ENCODE peak calls at places on chromosomes 7 and 10, in eight cellular contexts. One of them, this sample, is unnamed. For H3K4me1, the result is how much of the 10 kb centered on the place peaks cover.

GRCh38 chr10:97764519-97764931 is 7.3 kb downstream of the SFRP5 start:
- DNase-seq in CD8-positive, alpha-beta memory T cell: no peak
- DNase-seq in CD8-positive, alpha-beta T cell: no peak
- DNase-seq in upper lobe of left lung: no peak
- DNase-seq in uterus: no peak
- DNase-seq in effector memory CD4-positive, alpha-beta T cell: no peak
- DNase-seq in fibroblast of lung: no peak
- DNase-seq in stomach: no peak
- DNase-seq in this sample: no peak

GRCh38 chr10:73862011-73862410 is 12.3 kb downstream of the CAMK2G start:
- DNase-seq in CD8-positive, alpha-beta memory T cell: no peak
- DNase-seq in CD8-positive, alpha-beta T cell: no peak
- DNase-seq in upper lobe of left lung: no peak
- DNase-seq in uterus: no peak
- DNase-seq in effector memory CD4-positive, alpha-beta T cell: no peak
- DNase-seq in fibroblast of lung: no peak
- DNase-seq in stomach: no peak
- DNase-seq in this sample: no peak

GRCh38 chr10:85528318-85528652 is 838.3 kb downstream of the GRID1 start:
- DNase-seq in CD8-positive, alpha-beta memory T cell: no peak
- DNase-seq in CD8-positive, alpha-beta T cell: no peak
- DNase-seq in upper lobe of left lung: no peak
- DNase-seq in uterus: no peak
- DNase-seq in effector memory CD4-positive, alpha-beta T cell: no peak
- DNase-seq in fibroblast of lung: no peak
- DNase-seq in stomach: no peak
- DNase-seq in this sample: no peak

GRCh38 chr10:116444527-116445142 is 17.0 kb downstream of the PNLIPRP3 start:
- DNase-seq in CD8-positive, alpha-beta memory T cell: no peak
- DNase-seq in CD8-positive, alpha-beta T cell: no peak
- DNase-seq in upper lobe of left lung: no peak
- DNase-seq in uterus: no peak
- DNase-seq in effector memory CD4-positive, alpha-beta T cell: no peak
- DNase-seq in fibroblast of lung: peak
- DNase-seq in stomach: no peak
- DNase-seq in this sample: peak

GRCh38 chr10:130160775-130161174 is 24.6 kb downstream of the GLRX3 start:
- DNase-seq in CD8-positive, alpha-beta memory T cell: no peak
- DNase-seq in CD8-positive, alpha-beta T cell: no peak
- DNase-seq in upper lobe of left lung: no peak
- DNase-seq in uterus: no peak
- DNase-seq in effector memory CD4-positive, alpha-beta T cell: no peak
- DNase-seq in fibroblast of lung: peak
- DNase-seq in stomach: no peak
- DNase-seq in this sample: peak

GRCh38 chr10:119301397-119301796 is 94.0 kb downstream of the GRK5 start:
- DNase-seq in CD8-positive, alpha-beta memory T cell: peak
- DNase-seq in CD8-positive, alpha-beta T cell: peak
- DNase-seq in upper lobe of left lung: peak
- DNase-seq in uterus: peak
- DNase-seq in effector memory CD4-positive, alpha-beta T cell: peak
- DNase-seq in fibroblast of lung: peak
- DNase-seq in stomach: no peak
- DNase-seq in this sample: peak

GRCh38 chr10:114631678-114632417 is 26.2 kb downstream of the ABLIM1 start:
- DNase-seq in CD8-positive, alpha-beta memory T cell: peak
- DNase-seq in CD8-positive, alpha-beta T cell: peak
- DNase-seq in upper lobe of left lung: no peak
- DNase-seq in uterus: no peak
- DNase-seq in effector memory CD4-positive, alpha-beta T cell: no peak
- DNase-seq in fibroblast of lung: peak
- DNase-seq in stomach: no peak
- DNase-seq in this sample: no peak

GRCh38 chr7:2812831-2813230 is 31.3 kb downstream of the GNA12 start:
- DNase-seq in CD8-positive, alpha-beta memory T cell: no peak
- DNase-seq in CD8-positive, alpha-beta T cell: no peak
- DNase-seq in upper lobe of left lung: no peak
- DNase-seq in uterus: no peak
- DNase-seq in effector memory CD4-positive, alpha-beta T cell: no peak
- DNase-seq in fibroblast of lung: no peak
- DNase-seq in stomach: no peak
- DNase-seq in this sample: no peak

GRCh38 chr10:51502124-51502523 is 197.3 kb downstream of the CSTF2T start:
- DNase-seq in CD8-positive, alpha-beta memory T cell: no peak
- DNase-seq in CD8-positive, alpha-beta T cell: no peak
- DNase-seq in upper lobe of left lung: no peak
- DNase-seq in uterus: no peak
- DNase-seq in effector memory CD4-positive, alpha-beta T cell: no peak
- DNase-seq in fibroblast of lung: no peak
- DNase-seq in stomach: no peak
- DNase-seq in this sample: no peak

GRCh38 chr10:130869179-130869841 is 442.2 kb downstream of the TCERG1L start:
- DNase-seq in CD8-positive, alpha-beta memory T cell: no peak
- DNase-seq in CD8-positive, alpha-beta T cell: no peak
- DNase-seq in upper lobe of left lung: no peak
- DNase-seq in uterus: no peak
- DNase-seq in effector memory CD4-positive, alpha-beta T cell: no peak
- DNase-seq in fibroblast of lung: no peak
- DNase-seq in stomach: no peak
- DNase-seq in this sample: no peak

GRCh38 chr7:101718747-101719260 is 89.7 kb upstream of the MYL10 start:
- DNase-seq in CD8-positive, alpha-beta memory T cell: no peak
- DNase-seq in CD8-positive, alpha-beta T cell: no peak
- DNase-seq in upper lobe of left lung: no peak
- DNase-seq in uterus: no peak
- DNase-seq in effector memory CD4-positive, alpha-beta T cell: no peak
- DNase-seq in fibroblast of lung: no peak
- DNase-seq in stomach: no peak
- DNase-seq in this sample: no peak

DNA sequence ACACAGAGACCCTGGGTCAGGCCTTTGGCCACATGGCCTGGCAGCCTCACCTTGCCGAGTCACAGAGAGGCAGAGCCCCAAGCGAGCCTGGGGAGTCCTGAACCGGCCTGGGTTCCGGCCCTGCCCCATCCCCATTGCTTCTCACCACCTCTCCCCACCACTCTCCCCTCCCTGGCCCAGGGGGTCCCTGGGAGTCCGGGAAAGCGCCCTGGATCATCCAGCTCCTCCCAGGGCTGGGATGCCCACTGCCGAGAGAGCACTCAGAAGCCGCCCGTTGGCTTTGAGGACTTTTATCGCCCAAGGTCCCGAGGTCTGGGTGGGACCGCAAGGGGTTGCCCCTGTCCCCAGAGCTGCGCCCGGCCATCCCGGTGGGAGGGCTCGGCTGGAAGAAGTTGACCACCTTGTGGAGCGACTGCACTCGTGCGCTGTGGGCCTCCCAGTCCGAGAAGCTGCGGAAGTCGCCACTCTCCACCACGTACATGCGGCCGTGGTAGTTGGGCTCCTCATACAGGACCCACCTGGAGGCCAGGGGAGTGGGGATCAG is 8.1 kb downstream of the CRYGN start:
- DNase-seq in CD8-positive, alpha-beta memory T cell: no peak
- DNase-seq in CD8-positive, alpha-beta T cell: no peak
- DNase-seq in upper lobe of left lung: no peak
- DNase-seq in uterus: no peak
- DNase-seq in effector memory CD4-positive, alpha-beta T cell: no peak
- DNase-seq in fibroblast of lung: no peak
- DNase-seq in stomach: no peak
- DNase-seq in this sample: no peak
- H3K4me1 ChIP-seq in CD8-positive, alpha-beta memory T cell: half or more
- H3K4me1 ChIP-seq in CD8-positive, alpha-beta T cell: half or more
- H3K4me1 ChIP-seq in upper lobe of left lung: under half
- H3K4me1 ChIP-seq in uterus: under half
- H3K4me1 ChIP-seq in effector memory CD4-positive, alpha-beta T cell: half or more
- H3K4me1 ChIP-seq in fibroblast of lung: under half
- H3K4me1 ChIP-seq in stomach: under half
- H3K4me1 ChIP-seq in this sample: under half

DNA sequence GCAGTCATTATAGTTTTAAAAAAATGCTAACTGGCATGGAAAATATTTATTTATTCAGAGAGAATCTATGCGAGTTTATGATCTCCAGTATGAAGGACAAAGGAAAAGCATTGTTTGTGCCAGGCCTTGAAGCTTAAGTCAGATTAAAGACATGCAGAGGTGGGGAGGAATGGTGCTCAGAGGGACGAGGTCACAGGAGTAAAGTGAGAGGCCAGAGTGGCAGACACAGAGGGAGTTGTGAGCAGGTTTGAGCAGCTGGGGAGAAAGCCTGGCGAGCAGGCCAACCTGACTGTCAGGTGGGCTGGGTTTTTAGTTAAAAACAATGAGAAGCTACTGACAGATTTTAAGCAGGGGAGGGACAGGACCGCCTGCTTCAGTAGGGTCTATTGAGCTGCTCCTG is 6.8 kb upstream of the CCNY start:
- DNase-seq in CD8-positive, alpha-beta memory T cell: no peak
- DNase-seq in CD8-positive, alpha-beta T cell: no peak
- DNase-seq in upper lobe of left lung: no peak
- DNase-seq in uterus: no peak
- DNase-seq in effector memory CD4-positive, alpha-beta T cell: no peak
- DNase-seq in fibroblast of lung: no peak
- DNase-seq in stomach: no peak
- DNase-seq in this sample: no peak
- H3K4me3 ChIP-seq in CD8-positive, alpha-beta memory T cell: no peak
- H3K4me3 ChIP-seq in CD8-positive, alpha-beta T cell: no peak
- H3K4me3 ChIP-seq in upper lobe of left lung: no peak
- H3K4me3 ChIP-seq in uterus: no peak
- H3K4me3 ChIP-seq in effector memory CD4-positive, alpha-beta T cell: no peak
- H3K4me3 ChIP-seq in fibroblast of lung: no peak
- H3K4me3 ChIP-seq in stomach: no peak
- H3K4me3 ChIP-seq in this sample: no peak

GRCh38 chr10:113628607-113629153 is 35.2 kb downstream of the NRAP start:
- DNase-seq in CD8-positive, alpha-beta memory T cell: no peak
- DNase-seq in CD8-positive, alpha-beta T cell: no peak
- DNase-seq in upper lobe of left lung: no peak
- DNase-seq in uterus: no peak
- DNase-seq in effector memory CD4-positive, alpha-beta T cell: no peak
- DNase-seq in fibroblast of lung: no peak
- DNase-seq in stomach: no peak
- DNase-seq in this sample: no peak

GRCh38 chr10:113627836-113628235 is 36.0 kb downstream of the NRAP start:
- DNase-seq in CD8-positive, alpha-beta memory T cell: no peak
- DNase-seq in CD8-positive, alpha-beta T cell: no peak
- DNase-seq in upper lobe of left lung: no peak
- DNase-seq in uterus: no peak
- DNase-seq in effector memory CD4-positive, alpha-beta T cell: no peak
- DNase-seq in fibroblast of lung: no peak
- DNase-seq in stomach: no peak
- DNase-seq in this sample: no peak

GRCh38 chr10:113621799-113622198 is 42.0 kb downstream of the NRAP start:
- DNase-seq in CD8-positive, alpha-beta memory T cell: no peak
- DNase-seq in CD8-positive, alpha-beta T cell: no peak
- DNase-seq in upper lobe of left lung: no peak
- DNase-seq in uterus: no peak
- DNase-seq in effector memory CD4-positive, alpha-beta T cell: no peak
- DNase-seq in fibroblast of lung: no peak
- DNase-seq in stomach: no peak
- DNase-seq in this sample: no peak

GRCh38 chr10:113626809-113627370 is 37.0 kb downstream of the NRAP start:
- DNase-seq in CD8-positive, alpha-beta memory T cell: no peak
- DNase-seq in CD8-positive, alpha-beta T cell: no peak
- DNase-seq in upper lobe of left lung: no peak
- DNase-seq in uterus: no peak
- DNase-seq in effector memory CD4-positive, alpha-beta T cell: no peak
- DNase-seq in fibroblast of lung: peak
- DNase-seq in stomach: no peak
- DNase-seq in this sample: no peak

DNA sequence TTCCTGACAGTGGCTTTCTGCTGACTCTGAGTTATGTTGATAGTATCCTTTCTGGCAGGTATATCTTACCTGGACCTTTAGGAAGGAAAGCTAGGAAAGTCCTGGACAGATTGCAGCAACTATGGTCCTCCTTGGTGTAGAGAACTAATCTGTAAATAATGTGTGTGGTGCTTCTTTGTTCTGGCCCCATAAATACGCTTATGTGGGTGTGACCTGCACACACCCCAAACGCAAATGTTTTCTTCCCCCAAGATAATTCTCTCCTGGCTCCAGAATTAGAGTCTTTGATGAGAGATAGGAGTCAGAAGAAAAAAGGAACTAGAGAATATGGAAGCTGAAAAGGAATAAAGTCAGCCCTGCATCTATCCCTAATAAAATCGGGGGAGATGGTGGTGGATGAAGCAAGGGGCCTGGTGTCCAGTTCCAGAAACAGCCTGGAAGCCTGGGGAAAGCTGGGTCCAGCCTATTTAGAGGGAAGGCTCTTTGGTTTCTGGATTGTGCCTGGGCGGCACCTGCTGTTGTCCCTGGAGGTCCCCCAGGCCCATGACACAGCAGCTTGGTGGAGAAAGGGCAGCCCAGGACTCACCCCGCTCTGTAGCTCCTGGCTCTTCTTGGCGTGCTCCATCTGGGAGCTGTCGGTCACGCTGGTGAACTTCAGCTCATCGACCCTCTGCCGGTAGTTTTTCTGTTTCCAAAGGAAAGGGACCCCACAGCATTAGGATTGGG is 38.2 kb downstream of the NRAP start:
- DNase-seq in CD8-positive, alpha-beta memory T cell: no peak
- DNase-seq in CD8-positive, alpha-beta T cell: no peak
- DNase-seq in upper lobe of left lung: no peak
- DNase-seq in uterus: no peak
- DNase-seq in effector memory CD4-positive, alpha-beta T cell: no peak
- DNase-seq in fibroblast of lung: no peak
- DNase-seq in stomach: no peak
- DNase-seq in this sample: no peak
- H3K4me1 ChIP-seq in CD8-positive, alpha-beta memory T cell: under half
- H3K4me1 ChIP-seq in CD8-positive, alpha-beta T cell: under half
- H3K4me1 ChIP-seq in upper lobe of left lung: under half
- H3K4me1 ChIP-seq in uterus: under half
- H3K4me1 ChIP-seq in effector memory CD4-positive, alpha-beta T cell: under half
- H3K4me1 ChIP-seq in fibroblast of lung: under half
- H3K4me1 ChIP-seq in stomach: under half
- H3K4me1 ChIP-seq in this sample: under half

DNA sequence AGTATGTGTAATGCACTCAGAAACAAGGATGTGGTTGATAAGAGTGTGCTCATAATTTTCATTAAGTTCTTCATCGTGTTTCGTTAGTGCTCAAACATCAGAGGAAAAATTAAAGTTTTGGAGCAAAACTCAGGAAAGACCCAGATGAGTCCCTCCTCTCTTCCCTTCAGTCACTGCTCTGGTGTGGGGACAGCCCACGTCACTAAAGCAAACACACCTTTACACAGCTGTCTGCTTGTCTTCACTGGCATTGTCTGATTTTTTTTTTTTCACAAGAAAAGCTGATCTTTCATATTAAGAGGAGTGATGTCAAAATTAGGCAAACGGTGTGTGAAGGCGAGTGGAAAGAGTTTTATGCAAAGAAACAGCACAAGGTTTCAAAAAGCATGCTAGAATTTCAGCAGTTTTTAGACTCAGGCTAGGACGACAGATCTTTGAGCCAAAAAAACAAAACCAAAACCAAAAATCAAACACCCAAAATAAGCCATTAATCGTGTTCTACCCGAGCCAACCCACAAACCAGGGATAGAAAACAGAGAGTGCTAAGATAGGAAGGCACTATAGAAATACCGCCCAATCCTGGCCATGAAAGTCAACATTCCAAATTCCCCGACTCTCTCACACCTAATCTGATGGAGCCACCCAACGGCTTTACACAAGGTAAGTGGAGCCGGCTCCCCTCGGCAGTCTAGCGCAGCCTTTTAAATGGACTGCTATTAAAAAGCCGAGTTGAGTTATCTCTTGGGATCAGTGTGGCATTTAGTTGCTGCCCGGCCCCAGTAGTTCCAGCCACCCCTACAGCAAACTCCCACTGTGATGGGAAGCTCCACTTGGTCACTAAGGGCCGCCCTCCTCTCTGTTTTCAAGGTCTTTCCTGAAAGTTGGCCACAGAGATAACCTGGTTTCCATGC is 27.9 kb upstream of the GATA3 start:
- DNase-seq in CD8-positive, alpha-beta memory T cell: no peak
- DNase-seq in CD8-positive, alpha-beta T cell: no peak
- DNase-seq in upper lobe of left lung: no peak
- DNase-seq in uterus: no peak
- DNase-seq in effector memory CD4-positive, alpha-beta T cell: no peak
- DNase-seq in fibroblast of lung: no peak
- DNase-seq in stomach: no peak
- DNase-seq in this sample: no peak
- H3K4me3 ChIP-seq in CD8-positive, alpha-beta memory T cell: peak
- H3K4me3 ChIP-seq in CD8-positive, alpha-beta T cell: peak
- H3K4me3 ChIP-seq in upper lobe of left lung: peak
- H3K4me3 ChIP-seq in uterus: no peak
- H3K4me3 ChIP-seq in effector memory CD4-positive, alpha-beta T cell: peak
- H3K4me3 ChIP-seq in fibroblast of lung: peak
- H3K4me3 ChIP-seq in stomach: peak
- H3K4me3 ChIP-seq in this sample: no peak